ENCODE peak calls at places on chromosomes 2 and 18, in five cellular contexts. C is kidney, Q is H9, R is neural progenitor cell, V is endothelial cell of umbilical vein. G is an unnamed sample.
A peak's percentile ranks its signal among the peaks of the same experiment; 100 is the strongest.

GRCh38 chr2:156563994-156564753 is 128.0 kb downstream of the GPD2 start:
- DNase-seq in R (no peak), C (no peak), Q (no peak), V (no peak), G (no peak)

GRCh38 chr2:231708773-231709635 is 679 bp downstream of the PTMA start:
- DNase-seq in R (peak; percentile 64), Q (no peak), V (peak; percentile 46), C (peak; percentile 90), G (peak; percentile 61)

GRCh38 chr2:164896634-164897033 is 55.0 kb upstream of the COBLL1 start:
- DNase-seq in C (no peak), R (no peak), Q (no peak), V (peak; percentile 82), G (no peak)

GRCh38 chr2:44044281-44044720 is 48.5 kb upstream of the LRPPRC start:
- DNase-seq in Q (peak; percentile 93), V (peak; percentile 78), R (peak; percentile 94), C (peak; percentile 91), G (peak; percentile 96)

GRCh38 chr2:222656544-222657446 is 903 bp upstream of the FARSB start:
- DNase-seq in Q (no peak), R (peak; percentile 18), V (no peak), C (no peak), G (peak; percentile 56)

GRCh38 chr2:172021074-172021931 is 21.6 kb downstream of the METAP1D start:
- DNase-seq in V (no peak), C (no peak), Q (peak; percentile 47), R (no peak), G (peak; percentile 70)

GRCh38 chr18:58727776-58728500 is 56.7 kb downstream of the MALT1 start:
- DNase-seq in V (no peak), Q (no peak), C (no peak), R (no peak), G (no peak)

GRCh38 chr2:15754703-15755099 is 163.0 kb downstream of the DDX1 start:
- DNase-seq in C (no peak), R (no peak), Q (peak; percentile 1), V (peak; percentile 91), G (peak; percentile 13)

GRCh38 chr2:14781148-14781547 is 148.6 kb downstream of the LRATD1 start:
- DNase-seq in C (no peak), Q (no peak), R (no peak), V (no peak), G (no peak)

GRCh38 chr18:31648966-31649429 is 35.4 kb downstream of the B4GALT6 start:
- DNase-seq in V (peak; percentile 42), Q (no peak), C (no peak), R (no peak), G (no peak)

GRCh38 chr2:153811516-153811915 is 60.2 kb upstream of the GALNT13 start:
- DNase-seq in C (no peak), Q (no peak), R (no peak), V (no peak), G (no peak)

GRCh38 chr2:145752091-145752806 is 1232.3 kb upstream of the ZEB2 start:
- DNase-seq in Q (no peak), R (peak; percentile 74), V (peak; percentile 85), C (no peak), G (peak; percentile 59)

GRCh38 chr2:3051266-3051665 is 326.4 kb downstream of the EIPR1 start:
- DNase-seq in Q (no peak), V (no peak), R (no peak), C (no peak), G (peak; percentile 34)

GRCh38 chr2:190216829-190217228 is 102.8 kb downstream of the HIBCH start:
- DNase-seq in Q (peak; percentile 86), V (peak; percentile 11), C (peak; percentile 67), R (peak; percentile 74), G (peak; percentile 88)

GRCh38 chr2:102473020-102473419 is at the start of gene SLC9A4:
- DNase-seq in V (peak; percentile 62), R (peak; percentile 54), C (no peak), Q (peak; percentile 49), G (peak; percentile 83)

GRCh38 chr2:151619337-151619989 is 114.8 kb downstream of the NEB start:
- DNase-seq in R (no peak), C (no peak), Q (no peak), V (peak; percentile 97), G (no peak)

GRCh38 chr2:30321466-30321865 is 90.1 kb downstream of the LBH start:
- DNase-seq in V (no peak), C (no peak), Q (no peak), R (no peak), G (no peak)

GRCh38 chr18:10508546-10508945 is 17.3 kb upstream of the NAPG start:
- DNase-seq in V (no peak), Q (no peak), R (no peak), C (no peak), G (no peak)

GRCh38 chr2:10530607-10531239 is 82.6 kb upstream of the ODC1 start:
- DNase-seq in V (no peak), Q (no peak), R (no peak), C (peak; percentile 40), G (peak; percentile 40)

GRCh38 chr2:240220371-240220770 is 79.9 kb upstream of the OTOS start:
- DNase-seq in C (peak; percentile 51), V (no peak), R (no peak), Q (no peak), G (peak; percentile 22)

GRCh38 chr2:227031379-227031778 is 132.6 kb downstream of the COL4A4 start:
- DNase-seq in Q (no peak), R (no peak), C (no peak), V (no peak), G (no peak)

GRCh38 chr2:20361903-20362302 is 11.3 kb upstream of the PUM2 start:
- DNase-seq in Q (no peak), R (no peak), V (peak; percentile 41), C (no peak), G (no peak)

GRCh38 chr2:23988371-23988770 is 21.5 kb upstream of the MFSD2B start:
- DNase-seq in R (no peak), Q (no peak), C (no peak), V (peak; percentile 35), G (no peak)

GRCh38 chr2:81903534-81903933 is 1599.0 kb upstream of the LRRTM1 start:
- DNase-seq in R (no peak), V (no peak), Q (no peak), C (no peak), G (no peak)

GRCh38 chr2:81895620-81896245 is 1591.2 kb upstream of the LRRTM1 start:
- DNase-seq in C (no peak), Q (no peak), R (no peak), V (no peak), G (no peak)

DNA sequence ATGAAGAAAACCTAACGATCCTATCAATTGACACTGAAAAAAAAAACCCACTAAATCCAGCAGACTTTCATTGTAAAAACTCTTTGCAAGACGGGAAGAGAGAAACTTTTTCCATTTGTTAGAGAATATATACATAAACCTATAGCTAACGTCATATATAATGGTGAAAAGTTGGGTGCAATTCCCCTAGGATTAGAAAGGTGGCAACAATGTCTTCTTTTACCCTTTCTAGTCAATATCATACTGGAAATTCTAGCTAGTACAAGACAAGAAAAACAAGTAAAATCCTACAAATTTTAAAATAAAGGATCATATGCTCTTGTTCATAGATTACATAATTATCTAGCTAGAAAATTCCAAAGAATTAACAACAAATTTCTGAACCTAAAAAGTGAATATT is 1596.5 kb upstream of the LRRTM1 start:
- DNase-seq in R (peak; percentile 9), Q (no peak), C (no peak), V (no peak), G (no peak)
- TF ChIP-seq CTCF in R (peak; percentile 54), Q (peak; percentile 65), C (no peak), V (peak; percentile 9), G (peak; percentile 71)

DNA sequence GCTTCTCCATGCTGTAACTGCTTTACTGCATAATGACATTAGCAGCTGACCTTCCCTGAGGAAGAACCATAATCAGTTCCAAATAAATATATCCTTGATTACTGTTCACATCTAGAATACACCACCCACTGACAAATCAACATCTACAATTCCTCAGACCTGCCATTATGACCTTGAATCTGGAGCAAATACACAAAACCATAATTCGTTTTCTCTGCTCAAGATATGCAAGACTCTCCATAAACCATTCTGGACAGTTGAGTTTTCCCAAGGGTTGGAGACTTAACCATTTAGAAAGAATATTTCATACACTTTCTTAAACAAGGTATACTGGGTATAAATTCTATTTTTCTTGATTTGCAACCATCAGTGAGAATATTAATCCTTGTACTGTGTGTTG is 11.8 kb downstream of the C2orf76 start:
- DNase-seq in V (no peak), C (no peak), Q (no peak), R (no peak), G (no peak)
- H3K27ac ChIP-seq in V (no peak overlapping the region), C (no peak overlapping the region), Q (no peak overlapping the region), R (no peak overlapping the region), G (no peak overlapping the region)

GRCh38 chr18:45775726-45776125 is 49.7 kb upstream of the SIGLEC15 start:
- DNase-seq in R (no peak), Q (no peak), V (no peak), C (no peak), G (no peak)
- H3K9ac ChIP-seq in R (no peak overlapping the region), Q (no peak overlapping the region), V (peak overlapping the region; percentile 80), C (peak overlapping the region; percentile 29), G (peak overlapping the region; percentile 63)

DNA sequence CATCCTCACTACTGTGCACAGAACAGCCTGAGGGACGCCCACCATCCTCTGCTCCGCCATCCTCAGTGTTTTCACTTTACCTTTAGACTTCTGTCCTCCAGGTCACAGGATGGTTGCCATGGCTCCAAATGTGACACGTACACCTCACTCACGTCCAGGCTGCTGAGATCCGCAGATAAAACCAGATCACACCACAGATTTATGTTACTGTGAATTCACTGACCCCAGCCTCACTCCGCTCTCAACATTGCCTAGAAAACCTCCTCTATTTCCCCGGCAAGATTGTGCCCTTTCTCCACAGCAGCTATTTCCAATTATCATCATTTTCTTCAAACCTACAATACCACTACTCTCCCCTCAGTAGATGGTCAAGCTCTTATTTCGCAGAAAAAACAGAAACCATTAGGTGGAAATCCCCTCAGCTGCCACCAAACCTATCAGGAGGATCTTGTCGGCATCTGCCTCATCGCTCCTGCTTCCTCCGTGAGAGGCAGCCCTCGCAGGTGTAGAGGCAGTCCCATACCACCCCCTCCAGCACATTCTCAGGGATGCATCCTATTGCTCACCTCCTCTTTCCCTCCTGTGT is 49.8 kb upstream of the SLC1A4 start:
- DNase-seq in C (no peak), Q (no peak), R (no peak), V (no peak), G (no peak)
- TF ChIP-seq CTCF in C (no peak), Q (no peak), R (no peak), V (no peak), G (no peak)

GRCh38 chr2:238168196-238168815 is 9.5 kb downstream of the ERFE start:
- DNase-seq in R (no peak), C (no peak), V (no peak), Q (no peak), G (no peak)
- H3K27ac ChIP-seq in R (no peak overlapping the region), C (peak overlapping the region; percentile 52), V (no peak overlapping the region), Q (no peak overlapping the region), G (no peak overlapping the region)

DNA sequence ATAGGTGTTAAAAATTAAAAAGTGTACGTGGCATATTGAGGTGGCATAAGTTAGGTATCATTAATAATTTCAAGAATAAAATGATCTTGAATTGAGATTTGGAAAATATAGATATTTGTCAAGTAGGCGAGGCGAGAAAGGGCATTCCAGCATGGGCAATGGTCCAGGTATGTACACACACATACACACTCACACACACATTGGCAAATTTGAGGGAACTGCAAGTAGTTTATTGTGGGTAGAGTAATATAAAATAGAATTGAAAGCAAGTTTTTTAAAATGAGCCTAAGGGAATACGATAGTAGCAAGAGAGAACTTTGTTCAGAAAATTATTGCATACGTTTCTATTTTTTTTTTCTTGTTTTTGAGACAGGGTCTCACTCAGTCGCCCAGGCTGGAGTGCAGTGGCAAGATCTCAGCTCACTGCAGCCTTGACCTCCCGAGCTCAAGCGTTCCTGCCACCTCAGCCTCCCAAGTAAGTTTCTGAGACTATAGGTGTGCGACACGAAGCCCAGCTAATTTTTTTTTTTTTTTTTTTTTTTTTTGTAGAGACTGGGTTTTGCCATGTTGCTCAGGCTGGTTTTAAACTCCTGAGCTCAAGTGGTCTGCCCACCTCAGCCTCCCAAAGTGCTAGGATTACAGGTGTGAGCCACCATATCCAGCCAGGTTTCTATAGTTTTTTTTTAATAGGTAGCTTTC is 96.7 kb upstream of the SLC39A10 start:
- DNase-seq in R (no peak), C (no peak), Q (no peak), V (no peak), G (no peak)
- H3K9ac ChIP-seq in R (no peak overlapping the region), C (no peak overlapping the region), Q (no peak overlapping the region), V (no peak overlapping the region), G (no peak overlapping the region)

G was measured in endodermal cell.